ENCODE peak calls at places on chromosomes 3 and 15, in five cellular contexts. D is transverse colon, U is ovary, B is IMR-90, Q is prostate gland. K is an unnamed sample.
A peak's percentile ranks its signal among the peaks of the same experiment; 100 is the strongest.

GRCh38 chr3:132047209-132047608 is 12.4 kb upstream of the CPNE4 start:
- DNase-seq in D (no peak), U (no peak), B (no peak), Q (no peak), K (no peak)

GRCh38 chr3:89690649-89691048 is 583.2 kb downstream of the EPHA3 start:
- DNase-seq in D (no peak), U (no peak), B (peak; percentile 1), Q (no peak), K (no peak)

GRCh38 chr15:42508263-42508690 is 12.8 kb downstream of the SNAP23 start:
- DNase-seq in D (no peak), U (no peak), B (peak; percentile 78), Q (no peak), K (no peak)

GRCh38 chr15:101067660-101068522 is 148.7 kb downstream of the LRRK1 start:
- DNase-seq in D (no peak), U (peak; percentile 14), B (peak; percentile 7), Q (no peak), K (no peak)

GRCh38 chr3:52606373-52607085 is 70.1 kb downstream of the UQCC5 start:
- DNase-seq in D (peak; percentile 29), U (no peak), B (peak; percentile 41), Q (peak; percentile 82), K (peak; percentile 78)

GRCh38 chr3:80424951-80425350 is 657.2 kb upstream of the ROBO1 start:
- DNase-seq in D (no peak), U (no peak), B (no peak), Q (no peak), K (no peak)

GRCh38 chr15:42159381-42160015 is 3.1 kb upstream of the PLA2G4F start:
- DNase-seq in D (no peak), U (no peak), B (no peak), Q (no peak), K (no peak)

GRCh38 chr15:41730543-41730942 is 43.7 kb upstream of the MAPKBP1 start:
- DNase-seq in D (no peak), U (no peak), B (no peak), Q (no peak), K (no peak)

GRCh38 chr3:156207802-156208685 is 87.7 kb downstream of the KCNAB1 start:
- DNase-seq in D (no peak), U (no peak), B (peak; percentile 88), Q (no peak), K (no peak)

DNA sequence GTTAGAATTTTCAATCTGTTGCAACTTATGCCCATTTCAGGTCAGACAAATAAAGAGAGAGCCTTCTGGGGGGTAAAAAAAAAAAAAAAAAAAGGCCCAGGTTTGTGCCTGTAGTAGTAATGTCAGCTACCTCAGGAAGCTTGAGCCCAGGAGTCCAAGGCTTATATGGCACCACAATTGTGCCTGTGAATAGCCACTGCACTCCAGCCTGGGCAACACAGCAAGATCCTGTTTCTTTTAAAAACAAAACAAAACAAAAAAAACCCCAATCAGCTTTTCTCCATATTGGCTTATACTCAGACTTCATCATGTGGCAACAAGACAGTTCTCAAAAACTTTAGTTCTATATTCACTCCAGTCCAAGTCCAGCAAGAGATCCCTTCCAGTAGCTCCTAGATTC is 8.4 kb upstream of the LRRFIP2 start:
- DNase-seq in D (no peak), U (no peak), B (no peak), Q (no peak), K (no peak)
- H3K4me3 ChIP-seq in D (no peak overlapping the region), U (no peak overlapping the region), B (no peak overlapping the region), Q (no peak overlapping the region), K (no peak overlapping the region)

GRCh38 chr3:99544819-99545281 is 93.5 kb upstream of the COL8A1 start:
- DNase-seq in D (peak; percentile 10), U (no peak), B (peak; percentile 34), Q (no peak), K (no peak)

GRCh38 chr3:99548674-99549073 is 89.7 kb upstream of the COL8A1 start:
- DNase-seq in D (no peak), U (no peak), B (no peak), Q (no peak), K (no peak)

GRCh38 chr3:99542771-99543518 is 95.4 kb upstream of the COL8A1 start:
- DNase-seq in D (no peak), U (no peak), B (no peak), Q (no peak), K (no peak)

GRCh38 chr3:99543796-99544195 is 94.6 kb upstream of the COL8A1 start:
- DNase-seq in D (no peak), U (no peak), B (no peak), Q (no peak), K (no peak)

GRCh38 chr3:99545941-99546580 is 92.3 kb upstream of the COL8A1 start:
- DNase-seq in D (no peak), U (no peak), B (peak; percentile 45), Q (no peak), K (no peak)
- TF ChIP-seq POLR2A in D (no peak), U (no peak), B (no peak), Q (no peak), K (no peak)

GRCh38 chr3:141484701-141485287 is 2.0 kb upstream of the RASA2 start:
- DNase-seq in D (no peak), U (no peak), B (no peak), Q (no peak), K (no peak)

GRCh38 chr3:141487419-141488345 is 855 bp downstream of the RASA2 start:
- DNase-seq in D (peak; percentile 92), U (peak; percentile 77), B (peak; percentile 44), Q (peak; percentile 81), K (peak; percentile 83)

GRCh38 chr3:141486735-141487418 is at the start of gene RASA2:
- DNase-seq in D (peak; percentile 68), U (peak; percentile 85), B (peak; percentile 66), Q (peak; percentile 50), K (peak; percentile 65)

GRCh38 chr3:141485578-141486415 is 1.0 kb upstream of the RASA2 start:
- DNase-seq in D (no peak), U (no peak), B (peak; percentile 76), Q (no peak), K (no peak)

DNA sequence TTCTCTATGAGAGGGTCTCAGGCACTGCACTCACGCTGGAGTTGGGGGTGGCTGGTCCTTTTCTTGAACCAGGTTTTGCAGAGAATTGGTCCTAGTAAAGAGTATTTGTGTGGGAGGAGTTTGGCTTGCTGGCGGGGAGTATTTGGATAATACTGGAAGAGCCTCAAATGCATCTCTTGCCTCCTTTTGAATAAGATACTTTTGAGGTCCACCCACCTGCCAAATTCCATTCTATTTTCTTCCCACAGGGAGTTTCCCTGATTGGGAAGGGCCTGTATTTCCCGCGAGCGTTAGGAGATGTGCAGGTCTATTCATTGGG is 452 bp upstream of the RASA2 start:
- DNase-seq in D (no peak), U (no peak), B (peak; percentile 72), Q (no peak), K (no peak)
- H3K4me3 ChIP-seq in D (peak overlapping the region; percentile 83), U (peak overlapping the region; percentile 76), B (peak overlapping the region; percentile 36), Q (peak overlapping the region; percentile 98), K (no peak overlapping the region)

GRCh38 chr3:197458906-197459470 is 96.8 kb downstream of the BDH1 start:
- DNase-seq in D (peak; percentile 61), U (no peak), B (no peak), Q (no peak), K (no peak)

GRCh38 chr3:197454014-197454413 is 101.8 kb downstream of the BDH1 start:
- DNase-seq in D (peak; percentile 28), U (no peak), B (no peak), Q (no peak), K (no peak)

GRCh38 chr3:197460002-197460401 is 95.8 kb downstream of the BDH1 start:
- DNase-seq in D (no peak), U (no peak), B (no peak), Q (no peak), K (no peak)

GRCh38 chr3:197458179-197458707 is 97.5 kb downstream of the BDH1 start:
- DNase-seq in D (peak; percentile 60), U (no peak), B (peak; percentile 13), Q (no peak), K (no peak)

DNA sequence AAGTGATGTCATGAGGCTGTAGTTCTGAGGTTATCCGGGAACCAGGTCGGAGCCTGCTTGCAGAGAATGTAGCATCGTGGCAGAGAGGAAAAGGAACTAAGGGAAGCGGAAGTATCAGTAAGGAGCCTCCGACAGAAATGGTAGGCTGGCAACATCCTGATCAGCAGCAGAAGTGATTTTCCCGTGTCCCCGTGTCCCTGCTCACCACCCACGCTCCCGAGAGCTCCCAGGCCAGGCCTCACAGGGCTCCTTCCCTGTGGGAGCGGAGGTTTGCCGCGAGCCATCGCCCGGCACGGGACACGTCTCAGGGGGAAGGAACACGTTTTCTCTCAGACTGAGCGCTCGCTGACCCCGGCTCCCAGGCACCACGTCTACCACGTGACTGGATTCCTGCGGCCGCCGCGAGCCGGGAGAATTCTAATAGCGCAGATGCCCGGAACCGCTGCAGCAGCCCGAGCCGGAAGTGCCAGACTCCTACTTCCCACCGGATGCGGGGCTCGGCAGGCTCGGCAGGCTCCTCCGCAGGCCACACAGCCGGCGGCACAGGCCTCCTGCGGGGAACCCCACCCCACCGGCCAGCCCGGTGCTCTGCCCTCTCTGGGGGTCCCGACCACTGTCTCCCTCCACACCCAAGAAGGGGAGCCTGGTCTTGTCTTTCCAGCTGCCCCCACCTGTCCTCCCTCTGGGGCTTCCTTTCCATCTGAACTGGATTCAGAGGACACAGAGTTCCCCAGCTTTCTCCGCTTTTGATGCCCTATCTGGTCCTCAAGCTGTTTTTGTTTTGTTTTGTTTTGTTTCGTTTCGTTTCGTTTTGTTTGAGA is 99.3 kb downstream of the BDH1 start:
- DNase-seq in D (peak; percentile 83), U (peak; percentile 86), B (peak; percentile 87), Q (peak; percentile 64), K (peak; percentile 83)
- TF ChIP-seq POLR2A in D (peak; percentile 45), U (no peak), B (peak; percentile 35), Q (no peak), K (peak; percentile 64)